ENCODE peak calls at places on chromosomes 16 and 17, in seven cellular contexts. G, V, X, T, P, A and L are unnamed samples.

GRCh38 chr17:68431661-68432071 is 25.6 kb downstream of the WIPI1 start:
- DNase-seq in P (peak), X (no peak), G (peak), T (peak), A (peak), V (peak), L (no peak)

GRCh38 chr17:68462381-68463210 is 5.3 kb upstream of the WIPI1 start:
- DNase-seq in P (peak), T (peak), A (peak), X (peak), G (peak), V (peak), L (peak)

GRCh38 chr17:65463242-65463641 is 98.2 kb downstream of the AXIN2 start:
- DNase-seq in V (no peak), P (no peak), T (peak), G (no peak), A (peak), X (peak), L (no peak)

GRCh38 chr17:61635913-61636432 is 45.0 kb upstream of the NACA2 start:
- DNase-seq in X (no peak), P (peak), T (peak), G (no peak), A (peak), V (peak), L (peak)

GRCh38 chr17:67067571-67068517 is 23.5 kb downstream of the CACNG1 start:
- DNase-seq in T (no peak), G (no peak), V (no peak), A (no peak), P (no peak), X (no peak), L (no peak)

GRCh38 chr17:78238823-78239488 is 7.5 kb downstream of the TMEM235 start:
- DNase-seq in A (no peak), P (no peak), G (no peak), X (no peak), V (peak), T (no peak), L (no peak)

GRCh38 chr16:89615596-89616090 is 2.2 kb downstream of the DPEP1 start:
- DNase-seq in P (no peak), T (no peak), V (peak), G (no peak), X (peak), A (no peak), L (peak)

GRCh38 chr17:81822996-81823799 is 9.9 kb downstream of the MCRIP1 start:
- DNase-seq in G (no peak), A (no peak), P (no peak), T (no peak), V (no peak), X (no peak), L (no peak)

GRCh38 chr16:25033852-25034251 is 18.7 kb upstream of the ARHGAP17 start:
- DNase-seq in V (no peak), P (no peak), G (no peak), A (peak), X (no peak), T (no peak), L (no peak)

GRCh38 chr17:58329808-58330543 is 1.4 kb upstream of the TSPOAP1 start:
- DNase-seq in T (no peak), P (no peak), V (no peak), G (no peak), X (no peak), A (no peak), L (no peak)

GRCh38 chr16:5551909-5552308 is 454.3 kb upstream of the EEF2KMT start:
- DNase-seq in A (no peak), T (no peak), X (no peak), V (no peak), G (no peak), P (no peak), L (no peak)

GRCh38 chr17:77501101-77501566 is 360.4 kb downstream of the SEC14L1 start:
- DNase-seq in G (peak), T (no peak), A (peak), X (no peak), V (peak), P (peak), L (no peak)

GRCh38 chr17:691423-691822 is 23.2 kb downstream of the VPS53 start:
- DNase-seq in P (peak), X (no peak), G (no peak), V (no peak), A (peak), T (peak), L (no peak)

GRCh38 chr16:84484579-84485254 is 19.7 kb downstream of the MEAK7 start:
- DNase-seq in X (peak), P (peak), T (peak), G (peak), A (peak), V (peak), L (peak)

GRCh38 chr16:84408314-84408690 is 40.0 kb downstream of the ATP2C2 start:
- DNase-seq in P (no peak), T (no peak), G (no peak), A (no peak), V (no peak), X (no peak), L (no peak)

GRCh38 chr17:19315104-19315503 is 47.4 kb downstream of the B9D1 start:
- DNase-seq in A (no peak), G (no peak), V (no peak), T (no peak), X (no peak), P (no peak), L (no peak)

GRCh38 chr17:46264456-46265198 is 30.3 kb upstream of the LRRC37A start:
- DNase-seq in G (no peak), X (no peak), A (peak), P (peak), V (no peak), T (peak), L (no peak)

GRCh38 chr16:59170065-59170712 is 436.1 kb upstream of the GOT2 start:
- DNase-seq in P (no peak), X (no peak), G (no peak), A (no peak), T (no peak), V (no peak), L (no peak)

GRCh38 chr17:5700791-5701190 is 116.5 kb upstream of the NLRP1 start:
- DNase-seq in P (no peak), A (no peak), V (no peak), X (no peak), G (no peak), T (no peak), L (no peak)
- TF ChIP-seq CTCF in P (no peak), A (no peak), V (no peak), X (no peak), G (no peak), T (no peak), L (no peak)

DNA sequence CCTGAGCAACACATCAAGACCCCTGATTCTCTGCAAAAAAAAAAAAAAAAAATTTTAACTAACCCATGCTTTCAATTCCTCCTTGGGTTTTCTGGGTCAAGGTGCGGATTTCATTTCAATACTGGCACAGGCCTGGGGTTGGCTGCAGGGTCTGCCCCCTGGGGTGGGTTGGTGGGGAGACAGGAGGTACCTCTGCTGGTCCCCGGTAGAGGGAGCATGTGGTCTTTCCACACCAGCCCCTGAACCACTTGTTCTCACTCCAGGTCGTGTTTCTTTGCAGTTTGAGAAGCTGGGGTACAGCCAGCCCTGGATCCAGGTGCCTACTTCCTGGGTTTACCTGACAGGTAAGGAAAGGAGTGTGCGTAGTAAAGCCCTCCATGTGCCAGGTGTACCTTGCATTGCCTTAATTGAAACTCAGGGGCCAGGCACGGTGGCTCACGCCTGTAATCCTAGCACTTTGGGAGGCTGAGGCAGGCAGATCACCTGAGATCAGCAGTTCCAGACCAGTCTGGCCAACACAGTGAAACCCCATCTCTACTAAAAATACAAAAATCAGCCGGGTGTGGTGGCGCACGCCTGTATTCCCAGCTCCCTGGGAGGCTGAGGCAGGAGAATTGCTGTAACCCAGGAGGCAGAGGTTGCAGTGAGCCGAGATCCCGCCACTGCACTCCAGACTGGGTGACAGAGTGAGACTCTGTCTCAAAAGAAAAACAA is 21.8 kb downstream of the SDR42E2 start:
- DNase-seq in X (no peak), G (no peak), P (no peak), A (no peak), T (no peak), V (no peak), L (no peak)
- TF ChIP-seq CTCF in X (no peak), G (no peak), P (peak), A (peak), T (peak), V (no peak), L (peak)

GRCh38 chr16:56708821-56709685 is 20.9 kb upstream of the NUP93 start:
- DNase-seq in T (no peak), A (no peak), X (no peak), P (no peak), G (peak), V (no peak), L (no peak)
- TF ChIP-seq CTCF in T (no peak), A (no peak), X (no peak), P (no peak), G (no peak), V (no peak), L (no peak)

GRCh38 chr17:79299349-79299748 is 224.7 kb downstream of the ENGASE start:
- DNase-seq in G (no peak), P (no peak), V (no peak), T (no peak), X (no peak), A (no peak), L (no peak)
- TF ChIP-seq CTCF in G (no peak), P (no peak), V (no peak), T (no peak), X (no peak), A (no peak), L (no peak)

GRCh38 chr16:67407788-67408452 is 8.4 kb downstream of the ZDHHC1 start:
- DNase-seq in G (no peak), T (no peak), X (no peak), A (no peak), V (no peak), P (no peak), L (no peak)
- TF ChIP-seq CTCF in G (no peak), T (no peak), X (no peak), A (peak), V (no peak), P (no peak), L (no peak)

GRCh38 chr17:7352559-7352889 is 562 bp downstream of the KCTD11 start:
- DNase-seq in T (no peak), A (no peak), X (no peak), V (no peak), P (no peak), G (no peak), L (no peak)

GRCh38 chr17:7355053-7355452 is at the start of gene TMEM95:
- DNase-seq in P (no peak), T (peak), V (no peak), X (peak), A (no peak), G (peak), L (no peak)

GRCh38 chr17:7354262-7354781 is 634 bp upstream of the TMEM95 start:
- DNase-seq in A (peak), X (no peak), P (peak), G (no peak), V (no peak), T (peak), L (no peak)

GRCh38 chr17:7352910-7353635 is 1.1 kb downstream of the KCTD11 start:
- DNase-seq in G (no peak), A (no peak), P (no peak), V (no peak), T (no peak), X (peak), L (no peak)

GRCh38 chr17:7351665-7352558 is at the start of gene KCTD11:
- DNase-seq in V (peak), G (peak), P (peak), A (peak), X (peak), T (peak), L (peak)
- TF ChIP-seq CTCF in V (no peak), G (no peak), P (peak), A (peak), X (peak), T (peak), L (peak)

GRCh38 chr16:70804729-70805169 is 3.8 kb upstream of the VAC14 start:
- DNase-seq in V (no peak), P (no peak), X (no peak), A (no peak), G (no peak), T (no peak), L (no peak)

GRCh38 chr16:70805380-70805779 is 4.4 kb upstream of the VAC14 start:
- DNase-seq in G (no peak), V (no peak), X (no peak), P (no peak), A (peak), T (peak), L (no peak)

GRCh38 chr16:70805787-70806186 is 4.8 kb upstream of the VAC14 start:
- DNase-seq in A (peak), G (no peak), P (no peak), X (no peak), V (no peak), T (peak), L (no peak)

GRCh38 chr16:70809392-70810060 is 8.6 kb upstream of the VAC14 start:
- DNase-seq in P (no peak), G (no peak), T (no peak), V (no peak), A (no peak), X (no peak), L (no peak)

DNA sequence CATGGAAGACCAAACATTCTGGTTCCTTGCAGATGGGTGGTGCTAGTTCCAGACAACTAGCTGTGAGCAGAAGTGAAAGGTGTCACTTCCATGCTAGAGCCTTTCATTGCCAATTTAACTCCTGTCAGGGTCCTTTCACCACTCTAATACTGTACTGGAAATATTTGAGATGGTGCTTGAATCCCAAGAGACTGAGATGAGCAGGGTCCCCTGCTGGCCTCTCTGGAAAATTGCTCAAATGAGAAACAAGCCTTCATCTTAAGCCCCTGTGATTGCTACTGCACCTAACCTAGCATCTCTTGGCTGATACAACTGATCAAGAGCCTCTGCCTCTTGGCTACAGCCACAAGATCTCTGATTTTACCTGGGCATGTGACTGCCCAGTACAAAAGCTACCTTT is 7.4 kb upstream of the VAC14 start:
- DNase-seq in A (no peak), T (no peak), G (no peak), P (no peak), X (no peak), V (no peak), L (no peak)
- TF ChIP-seq CTCF in A (peak), T (peak), G (no peak), P (no peak), X (no peak), V (no peak), L (peak)

GRCh38 chr17:75289122-75289831 is at the start of gene SLC25A19:
- DNase-seq in T (peak), G (peak), V (peak), P (peak), A (peak), X (peak), L (peak)
- TF ChIP-seq CTCF in T (peak), G (peak), V (peak), P (no peak), A (no peak), X (peak), L (peak)